ENCODE peak calls at places on chromosomes 4 and X, in five cellular contexts. One of them, this sample, is unnamed.

GRCh38 chrX:344371-344901 is 25.8 kb upstream of the GTPBP6 start:
- DNase-seq in GM19239: no peak
- DNase-seq in fibroblast of the aortic adventitia: no peak
- DNase-seq in ureter: no peak
- DNase-seq in choroid plexus epithelial cell: no peak
- DNase-seq in this sample: no peak

GRCh38 chr4:121096629-121097028 is 24.3 kb upstream of the NDNF start:
- DNase-seq in fibroblast of the aortic adventitia: peak; percentile 70
- DNase-seq in GM19239: no peak
- DNase-seq in ureter: no peak
- DNase-seq in choroid plexus epithelial cell: peak; percentile 66
- DNase-seq in this sample: no peak

GRCh38 chr4:166144607-166145006 is 271.6 kb downstream of the TLL1 start:
- DNase-seq in GM19239: no peak
- DNase-seq in ureter: no peak
- DNase-seq in choroid plexus epithelial cell: no peak
- DNase-seq in fibroblast of the aortic adventitia: no peak
- DNase-seq in this sample: no peak

GRCh38 chr4:6688879-6689505 is 4.7 kb upstream of the S100P start:
- DNase-seq in GM19239: peak; percentile 53
- DNase-seq in fibroblast of the aortic adventitia: peak; percentile 81
- DNase-seq in ureter: peak; percentile 88
- DNase-seq in choroid plexus epithelial cell: peak; percentile 97
- DNase-seq in this sample: peak; percentile 42

GRCh38 chrX:9528498-9528897 is 63.6 kb downstream of the TBL1X start:
- DNase-seq in fibroblast of the aortic adventitia: no peak
- DNase-seq in choroid plexus epithelial cell: no peak
- DNase-seq in ureter: no peak
- DNase-seq in GM19239: no peak
- DNase-seq in this sample: no peak

GRCh38 chrX:87299563-87300160 is 217.9 kb upstream of the KLHL4 start:
- DNase-seq in GM19239: no peak
- DNase-seq in choroid plexus epithelial cell: peak; percentile 35
- DNase-seq in fibroblast of the aortic adventitia: peak; percentile 38
- DNase-seq in ureter: no peak
- DNase-seq in this sample: no peak

GRCh38 chr4:153205757-153206156 is 1.5 kb downstream of the TRIM2 start:
- DNase-seq in choroid plexus epithelial cell: peak; percentile 54
- DNase-seq in ureter: no peak
- DNase-seq in GM19239: no peak
- DNase-seq in fibroblast of the aortic adventitia: no peak
- DNase-seq in this sample: no peak

GRCh38 chr4:17336524-17336941 is 175.4 kb downstream of the QDPR start:
- DNase-seq in fibroblast of the aortic adventitia: no peak
- DNase-seq in choroid plexus epithelial cell: no peak
- DNase-seq in ureter: no peak
- DNase-seq in GM19239: no peak
- DNase-seq in this sample: peak; percentile 38

GRCh38 chr4:150598906-150599305 is 17.0 kb downstream of the MAB21L2 start:
- DNase-seq in GM19239: no peak
- DNase-seq in fibroblast of the aortic adventitia: no peak
- DNase-seq in ureter: no peak
- DNase-seq in choroid plexus epithelial cell: no peak
- DNase-seq in this sample: no peak

GRCh38 chr4:98905834-98906233 is 23.1 kb downstream of the EIF4E start:
- DNase-seq in GM19239: no peak
- DNase-seq in ureter: no peak
- DNase-seq in choroid plexus epithelial cell: peak; percentile 60
- DNase-seq in fibroblast of the aortic adventitia: peak; percentile 37
- DNase-seq in this sample: no peak

GRCh38 chr4:103105558-103106356 is 6.1 kb upstream of the BDH2 start:
- DNase-seq in choroid plexus epithelial cell: peak; percentile 13
- DNase-seq in GM19239: no peak
- DNase-seq in ureter: no peak
- DNase-seq in fibroblast of the aortic adventitia: no peak
- DNase-seq in this sample: no peak

GRCh38 chrX:51802917-51803688 is 59.9 kb downstream of the GSPT2 start:
- DNase-seq in ureter: peak; percentile 52
- DNase-seq in GM19239: peak; percentile 3
- DNase-seq in choroid plexus epithelial cell: peak; percentile 72
- DNase-seq in fibroblast of the aortic adventitia: peak; percentile 65
- DNase-seq in this sample: peak; percentile 7

GRCh38 chr4:168908859-168909390 is 101.1 kb downstream of the CBR4 start:
- DNase-seq in fibroblast of the aortic adventitia: peak; percentile 35
- DNase-seq in choroid plexus epithelial cell: peak; percentile 32
- DNase-seq in GM19239: no peak
- DNase-seq in ureter: no peak
- DNase-seq in this sample: no peak

This sample was measured in GM18507.